ENCODE peak calls at places on chromosomes 11 and 22, in six cellular contexts. One of them, this sample, is unnamed.

GRCh38 chr22:19880786-19881569 is 26.3 kb upstream of the GNB1L start:
- DNase-seq in ELR: peak
- DNase-seq in activated CD4-positive, alpha-beta T cell treated with anti-CD3 and anti-CD28 coated beads, Interleukin-2, amount 10 ng/mL, durations not matched to agents 7 days and 5 days: no peak
- DNase-seq in cardiac fibroblast: peak
- DNase-seq in AG20443: peak
- DNase-seq in LHCN-M2: peak
- DNase-seq in this sample: peak

GRCh38 chr11:114679505-114679904 is 1.2 kb downstream of the NXPE2 start:
- DNase-seq in ELR: no peak
- DNase-seq in activated CD4-positive, alpha-beta T cell treated with anti-CD3 and anti-CD28 coated beads, Interleukin-2, amount 10 ng/mL, durations not matched to agents 7 days and 5 days: no peak
- DNase-seq in cardiac fibroblast: no peak
- DNase-seq in AG20443: no peak
- DNase-seq in LHCN-M2: no peak
- DNase-seq in this sample: no peak

GRCh38 chr22:35938226-35938625 is 90.4 kb downstream of the RBFOX2 start:
- DNase-seq in ELR: no peak
- DNase-seq in activated CD4-positive, alpha-beta T cell treated with anti-CD3 and anti-CD28 coated beads, Interleukin-2, amount 10 ng/mL, durations not matched to agents 7 days and 5 days: no peak
- DNase-seq in cardiac fibroblast: peak
- DNase-seq in AG20443: peak
- DNase-seq in LHCN-M2: no peak
- DNase-seq in this sample: no peak

GRCh38 chr11:121356357-121356756 is 63.8 kb downstream of the SC5D start:
- DNase-seq in ELR: no peak
- DNase-seq in activated CD4-positive, alpha-beta T cell treated with anti-CD3 and anti-CD28 coated beads, Interleukin-2, amount 10 ng/mL, durations not matched to agents 7 days and 5 days: no peak
- DNase-seq in cardiac fibroblast: no peak
- DNase-seq in AG20443: no peak
- DNase-seq in LHCN-M2: no peak
- DNase-seq in this sample: no peak

GRCh38 chr11:45974806-45975205 is 52.4 kb downstream of the LARGE2 start:
- DNase-seq in ELR: no peak
- DNase-seq in activated CD4-positive, alpha-beta T cell treated with anti-CD3 and anti-CD28 coated beads, Interleukin-2, amount 10 ng/mL, durations not matched to agents 7 days and 5 days: no peak
- DNase-seq in cardiac fibroblast: peak
- DNase-seq in AG20443: peak
- DNase-seq in LHCN-M2: no peak
- DNase-seq in this sample: no peak

GRCh38 chr11:113773092-113773415 is 438 bp downstream of the ZW10 start:
- DNase-seq in ELR: peak
- DNase-seq in activated CD4-positive, alpha-beta T cell treated with anti-CD3 and anti-CD28 coated beads, Interleukin-2, amount 10 ng/mL, durations not matched to agents 7 days and 5 days: no peak
- DNase-seq in cardiac fibroblast: peak
- DNase-seq in AG20443: peak
- DNase-seq in LHCN-M2: peak
- DNase-seq in this sample: no peak

GRCh38 chr22:24445481-24446290 is 18.3 kb downstream of the ADORA2A start:
- DNase-seq in ELR: no peak
- DNase-seq in activated CD4-positive, alpha-beta T cell treated with anti-CD3 and anti-CD28 coated beads, Interleukin-2, amount 10 ng/mL, durations not matched to agents 7 days and 5 days: no peak
- DNase-seq in cardiac fibroblast: no peak
- DNase-seq in AG20443: no peak
- DNase-seq in LHCN-M2: no peak
- DNase-seq in this sample: peak

GRCh38 chr22:50720301-50720845 is 17.6 kb upstream of the ACR start:
- DNase-seq in ELR: no peak
- DNase-seq in activated CD4-positive, alpha-beta T cell treated with anti-CD3 and anti-CD28 coated beads, Interleukin-2, amount 10 ng/mL, durations not matched to agents 7 days and 5 days: no peak
- DNase-seq in cardiac fibroblast: no peak
- DNase-seq in AG20443: peak
- DNase-seq in LHCN-M2: no peak
- DNase-seq in this sample: no peak

GRCh38 chr11:111963786-111964385 is 26.7 kb downstream of the DIXDC1 start:
- DNase-seq in ELR: no peak
- DNase-seq in activated CD4-positive, alpha-beta T cell treated with anti-CD3 and anti-CD28 coated beads, Interleukin-2, amount 10 ng/mL, durations not matched to agents 7 days and 5 days: no peak
- DNase-seq in cardiac fibroblast: no peak
- DNase-seq in AG20443: no peak
- DNase-seq in LHCN-M2: no peak
- DNase-seq in this sample: no peak

GRCh38 chr11:8296872-8297271 is 33.2 kb upstream of the LMO1 start:
- DNase-seq in ELR: peak
- DNase-seq in activated CD4-positive, alpha-beta T cell treated with anti-CD3 and anti-CD28 coated beads, Interleukin-2, amount 10 ng/mL, durations not matched to agents 7 days and 5 days: no peak
- DNase-seq in cardiac fibroblast: no peak
- DNase-seq in AG20443: no peak
- DNase-seq in LHCN-M2: no peak
- DNase-seq in this sample: peak

GRCh38 chr11:72589802-72590761 is 84.1 kb downstream of the PDE2A start:
- DNase-seq in ELR: peak
- DNase-seq in activated CD4-positive, alpha-beta T cell treated with anti-CD3 and anti-CD28 coated beads, Interleukin-2, amount 10 ng/mL, durations not matched to agents 7 days and 5 days: peak
- DNase-seq in cardiac fibroblast: peak
- DNase-seq in AG20443: no peak
- DNase-seq in LHCN-M2: peak
- DNase-seq in this sample: no peak

GRCh38 chr22:21866821-21867527 is 471 bp downstream of the MAPK1 start:
- DNase-seq in ELR: peak
- DNase-seq in activated CD4-positive, alpha-beta T cell treated with anti-CD3 and anti-CD28 coated beads, Interleukin-2, amount 10 ng/mL, durations not matched to agents 7 days and 5 days: peak
- DNase-seq in cardiac fibroblast: no peak
- DNase-seq in AG20443: peak
- DNase-seq in LHCN-M2: no peak
- DNase-seq in this sample: no peak

GRCh38 chr22:29054251-29054767 is 7.3 kb downstream of the C22orf31 start:
- DNase-seq in ELR: no peak
- DNase-seq in activated CD4-positive, alpha-beta T cell treated with anti-CD3 and anti-CD28 coated beads, Interleukin-2, amount 10 ng/mL, durations not matched to agents 7 days and 5 days: no peak
- DNase-seq in cardiac fibroblast: no peak
- DNase-seq in AG20443: no peak
- DNase-seq in LHCN-M2: no peak
- DNase-seq in this sample: no peak

GRCh38 chr11:126736682-126737404 is 263.7 kb downstream of the KIRREL3 start:
- DNase-seq in ELR: no peak
- DNase-seq in activated CD4-positive, alpha-beta T cell treated with anti-CD3 and anti-CD28 coated beads, Interleukin-2, amount 10 ng/mL, durations not matched to agents 7 days and 5 days: no peak
- DNase-seq in cardiac fibroblast: no peak
- DNase-seq in AG20443: no peak
- DNase-seq in LHCN-M2: no peak
- DNase-seq in this sample: no peak

GRCh38 chr22:40472579-40472978 is 102.2 kb downstream of the SGSM3 start:
- DNase-seq in ELR: no peak
- DNase-seq in activated CD4-positive, alpha-beta T cell treated with anti-CD3 and anti-CD28 coated beads, Interleukin-2, amount 10 ng/mL, durations not matched to agents 7 days and 5 days: no peak
- DNase-seq in cardiac fibroblast: no peak
- DNase-seq in AG20443: no peak
- DNase-seq in LHCN-M2: no peak
- DNase-seq in this sample: no peak

GRCh38 chr11:57356179-57356757 is 18.1 kb downstream of the P2RX3 start:
- DNase-seq in ELR: no peak
- DNase-seq in activated CD4-positive, alpha-beta T cell treated with anti-CD3 and anti-CD28 coated beads, Interleukin-2, amount 10 ng/mL, durations not matched to agents 7 days and 5 days: no peak
- DNase-seq in cardiac fibroblast: no peak
- DNase-seq in AG20443: no peak
- DNase-seq in LHCN-M2: no peak
- DNase-seq in this sample: no peak

GRCh38 chr11:17352925-17353227 is 1.3 kb downstream of the NCR3LG1 start:
- DNase-seq in ELR: peak
- DNase-seq in activated CD4-positive, alpha-beta T cell treated with anti-CD3 and anti-CD28 coated beads, Interleukin-2, amount 10 ng/mL, durations not matched to agents 7 days and 5 days: peak
- DNase-seq in cardiac fibroblast: peak
- DNase-seq in AG20443: peak
- DNase-seq in LHCN-M2: peak
- DNase-seq in this sample: no peak

GRCh38 chr11:27649800-27650199 is 50.5 kb downstream of the BDNF start:
- DNase-seq in ELR: no peak
- DNase-seq in activated CD4-positive, alpha-beta T cell treated with anti-CD3 and anti-CD28 coated beads, Interleukin-2, amount 10 ng/mL, durations not matched to agents 7 days and 5 days: no peak
- DNase-seq in cardiac fibroblast: no peak
- DNase-seq in AG20443: no peak
- DNase-seq in LHCN-M2: no peak
- DNase-seq in this sample: no peak